ENCODE peak calls at places on chromosome 1, in ten cellular contexts. V, M, T, R, K, L, C, X, G and J are unnamed samples.
A peak's percentile ranks its signal among the peaks of the same experiment; 100 is the strongest.

GRCh38 chr1:33634806-33635205 is 162.4 kb downstream of the ZSCAN20 start:
- DNase-seq in V (no peak), K (no peak), G (peak; percentile 12), R (peak; percentile 33), T (no peak), C (no peak), X (no peak), L (peak; percentile 39), M (peak; percentile 14), J (no peak)

GRCh38 chr1:235567812-235568444 is 63.7 kb upstream of the B3GALNT2 start:
- DNase-seq in R (no peak), X (no peak), C (no peak), V (no peak), M (no peak), L (no peak), T (no peak), G (peak; percentile 21), K (no peak), J (no peak)

GRCh38 chr1:208047476-208047934 is 136.6 kb upstream of the CD34 start:
- DNase-seq in K (peak; percentile 90), M (no peak), C (no peak), X (no peak), V (no peak), T (peak; percentile 80), R (no peak), G (no peak), L (no peak), J (peak; percentile 96)

GRCh38 chr1:4512622-4513021 is 141.8 kb upstream of the AJAP1 start:
- DNase-seq in R (no peak), G (no peak), C (no peak), X (no peak), T (peak; percentile 56), V (no peak), L (no peak), M (no peak), K (no peak), J (no peak)

GRCh38 chr1:47438321-47439150 is 692 bp downstream of the FOXD2 start:
- DNase-seq in G (peak; percentile 55), X (no peak), V (no peak), K (no peak), L (no peak), M (peak; percentile 24), R (no peak), C (peak; percentile 7), T (peak; percentile 53), J (no peak)

GRCh38 chr1:115679141-115679611 is 37.4 kb downstream of the VANGL1 start:
- DNase-seq in L (no peak), T (peak; percentile 78), R (peak; percentile 15), C (no peak), G (no peak), X (peak; percentile 31), K (peak; percentile 47), V (no peak), M (no peak), J (no peak)

GRCh38 chr1:10387611-10388386 is 11.1 kb upstream of the PGD start:
- DNase-seq in C (no peak), K (peak; percentile 77), L (peak; percentile 38), X (peak; percentile 24), M (no peak), R (no peak), V (no peak), T (peak; percentile 60), G (peak; percentile 57), J (peak; percentile 67)

GRCh38 chr1:228647523-228648444 is 87.5 kb upstream of the RHOU start:
- DNase-seq in G (peak; percentile 42), C (no peak), T (peak; percentile 66), L (no peak), R (peak; percentile 79), M (peak; percentile 27), V (peak; percentile 10), K (peak; percentile 41), X (peak; percentile 39), J (no peak)

GRCh38 chr1:160125761-160126160 is 10.2 kb downstream of the ATP1A2 start:
- DNase-seq in R (peak; percentile 25), K (no peak), C (no peak), T (no peak), G (no peak), V (no peak), X (peak; percentile 26), L (no peak), M (no peak), J (peak; percentile 64)

GRCh38 chr1:9929431-9930385 is 13.5 kb downstream of the LZIC start:
- DNase-seq in L (no peak), T (no peak), M (no peak), X (no peak), K (no peak), R (no peak), G (no peak), C (no peak), V (no peak), J (no peak)

GRCh38 chr1:201126463-201126831 is 537 bp downstream of the ASCL5 start:
- DNase-seq in L (no peak), K (no peak), T (no peak), C (no peak), R (no peak), V (no peak), G (no peak), M (no peak), X (no peak), J (no peak)

GRCh38 chr1:211897011-211897410 is 66.4 kb upstream of the LPGAT1 start:
- DNase-seq in L (no peak), R (no peak), M (no peak), X (no peak), K (no peak), C (no peak), V (no peak), G (no peak), T (no peak), J (no peak)

GRCh38 chr1:9589719-9590157 is 1.0 kb downstream of the TMEM201 start:
- DNase-seq in T (no peak), L (no peak), K (no peak), M (no peak), C (no peak), R (no peak), X (no peak), V (no peak), G (no peak), J (no peak)

GRCh38 chr1:92961896-92962752 is 862 bp upstream of the DIPK1A start:
- DNase-seq in C (peak; percentile 51), X (peak; percentile 48), K (peak; percentile 64), R (peak; percentile 33), V (no peak), T (no peak), M (peak; percentile 57), L (peak; percentile 83), G (peak; percentile 95), J (no peak)

GRCh38 chr1:22369294-22370189 is 82.1 kb upstream of the ZBTB40 start:
- DNase-seq in T (no peak), V (no peak), X (no peak), M (no peak), R (no peak), C (no peak), G (no peak), L (no peak), K (no peak), J (no peak)

GRCh38 chr1:240691521-240692338 is 79.8 kb upstream of the GREM2 start:
- DNase-seq in C (no peak), T (peak; percentile 57), M (no peak), X (no peak), R (peak; percentile 80), G (no peak), L (no peak), V (no peak), K (peak; percentile 67), J (peak; percentile 16)

GRCh38 chr1:164673584-164674214 is 114.7 kb downstream of the PBX1 start:
- DNase-seq in K (no peak), X (no peak), T (no peak), R (peak; percentile 12), V (no peak), M (no peak), C (no peak), G (no peak), L (peak; percentile 10), J (no peak)